ENCODE peak calls at places on chromosomes 5 and 9, in nine cellular contexts. H is activated naive CD4-positive, alpha-beta T cell treated with Interleukin-2 at 50 U/mL for 16 hours; Q is HuH-7.5; T is neural crest cell; J is NCI-H226; P is AG20443; G is activated T-cell treated with anti-CD3 and anti-CD28 coated beads for 1 hour; B is BJ; L is AG08396. D is an unnamed sample.

GRCh38 chr5:157384971-157385709 is 74.9 kb upstream of the NIPAL4 start:
- DNase-seq in B (peak), G (no peak), H (no peak), L (peak), J (peak), T (no peak), Q (no peak), P (peak), D (no peak)

GRCh38 chr9:120730661-120731514 is 16.6 kb upstream of the MEGF9 start:
- DNase-seq in G (no peak), J (peak), L (peak), Q (peak), T (no peak), H (no peak), P (peak), B (peak), D (no peak)

GRCh38 chr9:134809296-134809695 is 71.3 kb upstream of the FCN2 start:
- DNase-seq in P (no peak), B (no peak), L (no peak), J (no peak), Q (no peak), T (no peak), H (no peak), G (no peak), D (no peak)

GRCh38 chr9:20512636-20513035 is 109.7 kb downstream of the MLLT3 start:
- DNase-seq in G (no peak), Q (no peak), L (no peak), J (no peak), H (no peak), T (no peak), P (peak), B (no peak), D (no peak)

GRCh38 chr5:168209561-168209960 is 81.9 kb upstream of the WWC1 start:
- DNase-seq in T (no peak), P (peak), Q (no peak), B (no peak), J (no peak), G (no peak), H (no peak), L (no peak), D (no peak)

GRCh38 chr5:1703352-1704050 is 96.1 kb downstream of the MRPL36 start:
- DNase-seq in H (no peak), B (no peak), G (no peak), Q (no peak), L (no peak), P (no peak), J (no peak), T (no peak), D (no peak)

GRCh38 chr9:78306222-78307076 is 9.5 kb downstream of the PSAT1 start:
- DNase-seq in H (no peak), L (no peak), B (no peak), T (no peak), G (no peak), P (no peak), Q (no peak), J (no peak), D (no peak)

GRCh38 chr5:122126711-122127385 is 2.5 kb upstream of the ZNF474 start:
- DNase-seq in G (no peak), T (no peak), P (peak), J (no peak), H (no peak), B (no peak), L (no peak), Q (no peak), D (no peak)

GRCh38 chr5:139641116-139642080 is 6.8 kb upstream of the CXXC5 start:
- DNase-seq in H (no peak), Q (no peak), G (no peak), L (peak), T (no peak), B (no peak), P (no peak), J (no peak), D (no peak)

GRCh38 chr9:124834586-124834985 is 18.7 kb upstream of the WDR38 start:
- DNase-seq in Q (no peak), L (no peak), T (no peak), H (no peak), G (no peak), J (peak), P (peak), B (no peak), D (no peak)

GRCh38 chr5:124395287-124395686 is 351.2 kb downstream of the ZNF608 start:
- DNase-seq in J (no peak), P (no peak), T (peak), B (no peak), L (no peak), H (no peak), Q (no peak), G (no peak), D (no peak)

GRCh38 chr5:54838843-54839242 is 146.6 kb downstream of the ESM1 start:
- DNase-seq in T (no peak), H (no peak), J (no peak), Q (no peak), L (no peak), P (no peak), G (no peak), B (no peak), D (no peak)

GRCh38 chr9:112112519-112112918 is 62.6 kb downstream of the SUSD1 start:
- DNase-seq in Q (no peak), G (no peak), B (peak), H (no peak), L (peak), P (peak), T (no peak), J (no peak), D (no peak)

GRCh38 chr5:14685757-14686156 is 21.2 kb downstream of the OTULIN start:
- DNase-seq in B (no peak), G (peak), L (peak), Q (peak), T (peak), H (peak), J (peak), P (peak), D (peak)

GRCh38 chr9:22146604-22147003 is 137.5 kb upstream of the CDKN2B start:
- DNase-seq in G (no peak), L (no peak), P (no peak), H (no peak), J (no peak), Q (no peak), T (no peak), B (no peak), D (no peak)

GRCh38 chr9:117074782-117075510 is 339.9 kb downstream of the ASTN2 start:
- DNase-seq in Q (no peak), G (no peak), L (no peak), J (no peak), H (no peak), B (no peak), P (no peak), T (no peak), D (no peak)

GRCh38 chr9:96476013-96476412 is 26.0 kb downstream of the HABP4 start:
- DNase-seq in Q (no peak), L (no peak), T (no peak), P (no peak), G (no peak), B (no peak), J (no peak), H (no peak), D (no peak)

GRCh38 chr9:101028346-101029299 is at the start of gene PLPPR1:
- DNase-seq in Q (peak), T (peak), J (no peak), L (peak), B (no peak), G (no peak), H (no peak), P (peak), D (peak)

GRCh38 chr9:111094433-111095421 is 56.5 kb upstream of the LPAR1 start:
- DNase-seq in G (no peak), T (no peak), L (peak), B (peak), J (peak), P (peak), Q (no peak), H (no peak), D (no peak)

GRCh38 chr5:151733727-151734408 is 24.6 kb downstream of the ATOX1 start:
- DNase-seq in T (no peak), H (no peak), P (peak), L (no peak), J (no peak), B (no peak), G (no peak), Q (no peak), D (no peak)

GRCh38 chr5:180688326-180689070 is 39.1 kb upstream of the FLT4 start:
- DNase-seq in B (no peak), P (no peak), L (no peak), T (no peak), J (no peak), Q (no peak), G (no peak), H (no peak), D (no peak)

GRCh38 chr5:107067391-107067790 is 603.3 kb downstream of the EFNA5 start:
- DNase-seq in G (no peak), Q (no peak), P (no peak), T (peak), L (no peak), J (no peak), B (no peak), H (no peak), D (no peak)

GRCh38 chr5:125717209-125717608 is 706.0 kb upstream of the GRAMD2B start:
- DNase-seq in T (no peak), H (no peak), G (no peak), P (peak), B (peak), L (peak), J (peak), Q (no peak), D (no peak)

GRCh38 chr9:4048441-4048840 is 251.4 kb downstream of the GLIS3 start:
- DNase-seq in B (peak), Q (no peak), G (no peak), L (peak), T (no peak), P (peak), J (peak), H (no peak), D (no peak)

GRCh38 chr5:58466939-58467338 is 7.1 kb upstream of the PLK2 start:
- DNase-seq in B (no peak), T (no peak), L (peak), Q (no peak), P (peak), H (peak), G (no peak), J (peak), D (no peak)

GRCh38 chr9:125593581-125593980 is 113.4 kb downstream of the MAPKAP1 start:
- DNase-seq in G (no peak), H (no peak), P (no peak), B (no peak), L (no peak), T (no peak), Q (no peak), J (no peak), D (no peak)

GRCh38 chr5:7321724-7322123 is 74.2 kb upstream of the ADCY2 start:
- DNase-seq in T (no peak), L (peak), P (peak), J (no peak), H (no peak), B (peak), Q (no peak), G (no peak), D (no peak)

GRCh38 chr5:6788956-6789649 is 75.9 kb downstream of the TENT4A start:
- DNase-seq in L (no peak), Q (no peak), B (no peak), J (no peak), T (no peak), P (peak), H (no peak), G (no peak), D (no peak)

GRCh38 chr9:27059907-27060306 is 49.1 kb upstream of the TEK start:
- DNase-seq in J (peak), H (no peak), Q (no peak), L (no peak), T (no peak), P (no peak), B (no peak), G (no peak), D (no peak)

GRCh38 chr9:30677256-30677655 is 1707.2 kb upstream of the ACO1 start:
- DNase-seq in J (no peak), G (no peak), H (no peak), P (no peak), Q (no peak), B (no peak), T (no peak), L (no peak), D (no peak)

GRCh38 chr5:24773241-24773640 is 128.5 kb upstream of the CDH10 start:
- DNase-seq in B (no peak), G (no peak), L (no peak), Q (no peak), P (peak), T (no peak), J (no peak), H (no peak), D (no peak)

GRCh38 chr9:136220017-136220729 is 15.2 kb upstream of the LHX3 start:
- DNase-seq in G (no peak), Q (no peak), P (no peak), J (no peak), H (peak), T (no peak), B (no peak), L (no peak), D (no peak)

GRCh38 chr9:116550728-116551436 is 136.2 kb upstream of the TRIM32 start:
- DNase-seq in P (peak), L (peak), T (no peak), J (peak), G (no peak), Q (no peak), B (no peak), H (no peak), D (no peak)

GRCh38 chr9:107922246-107922645 is 432.7 kb upstream of the KLF4 start:
- DNase-seq in J (no peak), G (no peak), H (no peak), T (no peak), P (no peak), L (no peak), Q (no peak), B (no peak), D (no peak)

GRCh38 chr5:135866044-135866443 is 29.6 kb downstream of the IL9 start:
- DNase-seq in H (no peak), J (no peak), L (no peak), G (no peak), T (no peak), P (no peak), Q (no peak), B (no peak), D (no peak)

GRCh38 chr9:134887686-134888602 is 7.3 kb downstream of the FCN2 start:
- DNase-seq in P (no peak), T (no peak), L (no peak), Q (no peak), G (no peak), H (no peak), B (no peak), J (no peak), D (no peak)

GRCh38 chr5:138565100-138565821 is 9.9 kb downstream of the HSPA9 start:
- DNase-seq in P (no peak), Q (no peak), B (no peak), T (no peak), L (no peak), G (no peak), H (no peak), J (no peak), D (no peak)

GRCh38 chr5:142053434-142054253 is 40.8 kb upstream of the GNPDA1 start:
- DNase-seq in T (no peak), P (peak), L (peak), B (peak), G (no peak), J (no peak), Q (no peak), H (no peak), D (no peak)

GRCh38 chr9:470795-471194 is 256.1 kb downstream of the DOCK8 start:
- DNase-seq in T (no peak), Q (no peak), J (no peak), H (no peak), B (no peak), P (no peak), L (no peak), G (no peak), D (no peak)